ENCODE peak calls at places on chromosomes 7 and 10, in ten cellular contexts. One of them, this sample, is unnamed.

GRCh38 chr10:84341983-84342382 is 13.6 kb downstream of the CCSER2 start:
- ATAC-seq in naive thymus-derived CD8-positive, alpha-beta T cell: no peak
- ATAC-seq in upper lobe of right lung: no peak
- ATAC-seq in stimulated activated effector memory CD8-positive, alpha-beta T cell treated with anti-CD3 and anti-CD28 coated beads, Interleukin-12 subunit alpha, Interleukin-12 subunit beta, amount 100 ng/mL, for 72 hours: peak; percentile 33
- ATAC-seq in body of pancreas: no peak
- ATAC-seq in HCT116: no peak
- ATAC-seq in right cardiac atrium: no peak
- ATAC-seq in activated CD4-positive, CD25-positive, alpha-beta regulatory T cell treated with anti-CD3 and anti-CD28 coated beads, Interleukin-2, amount 50 U/mL, for 24 hours: no peak
- ATAC-seq in activated CD8-positive, alpha-beta T cell treated with anti-CD3 and anti-CD28 coated beads for 36 hours: no peak
- ATAC-seq in PC-3: no peak
- ATAC-seq in this sample: no peak

GRCh38 chr7:31663072-31663471 is 23.9 kb upstream of the PPP1R17 start:
- ATAC-seq in upper lobe of right lung: no peak
- ATAC-seq in HCT116: peak; percentile 52
- ATAC-seq in stimulated activated effector memory CD8-positive, alpha-beta T cell treated with anti-CD3 and anti-CD28 coated beads, Interleukin-12 subunit alpha, Interleukin-12 subunit beta, amount 100 ng/mL, for 72 hours: no peak
- ATAC-seq in PC-3: peak; percentile 88
- ATAC-seq in naive thymus-derived CD8-positive, alpha-beta T cell: no peak
- ATAC-seq in activated CD8-positive, alpha-beta T cell treated with anti-CD3 and anti-CD28 coated beads for 36 hours: no peak
- ATAC-seq in right cardiac atrium: no peak
- ATAC-seq in activated CD4-positive, CD25-positive, alpha-beta regulatory T cell treated with anti-CD3 and anti-CD28 coated beads, Interleukin-2, amount 50 U/mL, for 24 hours: no peak
- ATAC-seq in body of pancreas: no peak
- ATAC-seq in this sample: no peak

GRCh38 chr10:21926949-21927348 is 76.6 kb downstream of the DNAJC1 start:
- ATAC-seq in HCT116: peak; percentile 47
- ATAC-seq in stimulated activated effector memory CD8-positive, alpha-beta T cell treated with anti-CD3 and anti-CD28 coated beads, Interleukin-12 subunit alpha, Interleukin-12 subunit beta, amount 100 ng/mL, for 72 hours: no peak
- ATAC-seq in activated CD4-positive, CD25-positive, alpha-beta regulatory T cell treated with anti-CD3 and anti-CD28 coated beads, Interleukin-2, amount 50 U/mL, for 24 hours: no peak
- ATAC-seq in activated CD8-positive, alpha-beta T cell treated with anti-CD3 and anti-CD28 coated beads for 36 hours: no peak
- ATAC-seq in naive thymus-derived CD8-positive, alpha-beta T cell: no peak
- ATAC-seq in right cardiac atrium: no peak
- ATAC-seq in PC-3: peak; percentile 62
- ATAC-seq in body of pancreas: no peak
- ATAC-seq in upper lobe of right lung: peak; percentile 67
- ATAC-seq in this sample: no peak

GRCh38 chr7:80106498-80107113 is 28.0 kb upstream of the GNAI1 start:
- ATAC-seq in body of pancreas: no peak
- ATAC-seq in upper lobe of right lung: no peak
- ATAC-seq in naive thymus-derived CD8-positive, alpha-beta T cell: no peak
- ATAC-seq in HCT116: no peak
- ATAC-seq in right cardiac atrium: no peak
- ATAC-seq in activated CD8-positive, alpha-beta T cell treated with anti-CD3 and anti-CD28 coated beads for 36 hours: peak; percentile 34
- ATAC-seq in stimulated activated effector memory CD8-positive, alpha-beta T cell treated with anti-CD3 and anti-CD28 coated beads, Interleukin-12 subunit alpha, Interleukin-12 subunit beta, amount 100 ng/mL, for 72 hours: no peak
- ATAC-seq in PC-3: no peak
- ATAC-seq in activated CD4-positive, CD25-positive, alpha-beta regulatory T cell treated with anti-CD3 and anti-CD28 coated beads, Interleukin-2, amount 50 U/mL, for 24 hours: no peak
- ATAC-seq in this sample: no peak

GRCh38 chr10:94680544-94680943 is 3.0 kb upstream of the CYP2C18 start:
- ATAC-seq in upper lobe of right lung: peak; percentile 58
- ATAC-seq in HCT116: no peak
- ATAC-seq in activated CD8-positive, alpha-beta T cell treated with anti-CD3 and anti-CD28 coated beads for 36 hours: no peak
- ATAC-seq in PC-3: no peak
- ATAC-seq in activated CD4-positive, CD25-positive, alpha-beta regulatory T cell treated with anti-CD3 and anti-CD28 coated beads, Interleukin-2, amount 50 U/mL, for 24 hours: no peak
- ATAC-seq in stimulated activated effector memory CD8-positive, alpha-beta T cell treated with anti-CD3 and anti-CD28 coated beads, Interleukin-12 subunit alpha, Interleukin-12 subunit beta, amount 100 ng/mL, for 72 hours: no peak
- ATAC-seq in naive thymus-derived CD8-positive, alpha-beta T cell: no peak
- ATAC-seq in right cardiac atrium: peak; percentile 14
- ATAC-seq in body of pancreas: peak; percentile 87
- ATAC-seq in this sample: peak; percentile 84

GRCh38 chr7:32390210-32390609 is 100.0 kb downstream of the LSM5 start:
- ATAC-seq in activated CD4-positive, CD25-positive, alpha-beta regulatory T cell treated with anti-CD3 and anti-CD28 coated beads, Interleukin-2, amount 50 U/mL, for 24 hours: no peak
- ATAC-seq in stimulated activated effector memory CD8-positive, alpha-beta T cell treated with anti-CD3 and anti-CD28 coated beads, Interleukin-12 subunit alpha, Interleukin-12 subunit beta, amount 100 ng/mL, for 72 hours: no peak
- ATAC-seq in upper lobe of right lung: no peak
- ATAC-seq in HCT116: no peak
- ATAC-seq in PC-3: no peak
- ATAC-seq in right cardiac atrium: no peak
- ATAC-seq in body of pancreas: no peak
- ATAC-seq in naive thymus-derived CD8-positive, alpha-beta T cell: no peak
- ATAC-seq in activated CD8-positive, alpha-beta T cell treated with anti-CD3 and anti-CD28 coated beads for 36 hours: no peak
- ATAC-seq in this sample: no peak

GRCh38 chr7:142733271-142733670 is 16.0 kb upstream of the PRSS1 start:
- ATAC-seq in naive thymus-derived CD8-positive, alpha-beta T cell: no peak
- ATAC-seq in upper lobe of right lung: no peak
- ATAC-seq in HCT116: no peak
- ATAC-seq in body of pancreas: peak; percentile 45
- ATAC-seq in right cardiac atrium: no peak
- ATAC-seq in activated CD8-positive, alpha-beta T cell treated with anti-CD3 and anti-CD28 coated beads for 36 hours: no peak
- ATAC-seq in stimulated activated effector memory CD8-positive, alpha-beta T cell treated with anti-CD3 and anti-CD28 coated beads, Interleukin-12 subunit alpha, Interleukin-12 subunit beta, amount 100 ng/mL, for 72 hours: no peak
- ATAC-seq in PC-3: no peak
- ATAC-seq in activated CD4-positive, CD25-positive, alpha-beta regulatory T cell treated with anti-CD3 and anti-CD28 coated beads, Interleukin-2, amount 50 U/mL, for 24 hours: no peak
- ATAC-seq in this sample: no peak

GRCh38 chr7:130899638-130900401 is 165.8 kb upstream of the KLF14 start:
- ATAC-seq in upper lobe of right lung: peak; percentile 11
- ATAC-seq in PC-3: no peak
- ATAC-seq in body of pancreas: peak; percentile 85
- ATAC-seq in right cardiac atrium: no peak
- ATAC-seq in activated CD8-positive, alpha-beta T cell treated with anti-CD3 and anti-CD28 coated beads for 36 hours: no peak
- ATAC-seq in activated CD4-positive, CD25-positive, alpha-beta regulatory T cell treated with anti-CD3 and anti-CD28 coated beads, Interleukin-2, amount 50 U/mL, for 24 hours: no peak
- ATAC-seq in stimulated activated effector memory CD8-positive, alpha-beta T cell treated with anti-CD3 and anti-CD28 coated beads, Interleukin-12 subunit alpha, Interleukin-12 subunit beta, amount 100 ng/mL, for 72 hours: no peak
- ATAC-seq in naive thymus-derived CD8-positive, alpha-beta T cell: no peak
- ATAC-seq in HCT116: no peak
- ATAC-seq in this sample: peak; percentile 46